ENCODE peak calls at places on chromosomes 16 and 17, in five cellular contexts. A is naive thymus-derived CD4-positive, alpha-beta T cell; Y is occipital lobe; D is foreskin fibroblast; F is AG10803. H is an unnamed sample.

GRCh38 chr16:55641430-55642056 is 14.2 kb upstream of the SLC6A2 start:
- DNase-seq in A (no peak), Y (no peak), D (no peak), F (peak; percentile 59), H (no peak)

GRCh38 chr16:75202069-75202590 is 4.8 kb downstream of the CTRB2 start:
- DNase-seq in A (no peak), Y (no peak), D (no peak), F (no peak), H (no peak)

GRCh38 chr17:80036715-80037477 is 454 bp downstream of the CCDC40 start:
- DNase-seq in A (peak; percentile 35), Y (peak; percentile 36), D (peak; percentile 42), F (no peak), H (no peak)

GRCh38 chr16:54928016-54928356 is 2.7 kb upstream of the IRX5 start:
- DNase-seq in A (no peak), Y (no peak), D (peak; percentile 75), F (no peak), H (no peak)

GRCh38 chr17:40283662-40284061 is 4.0 kb upstream of the CDC6 start:
- DNase-seq in A (no peak), Y (no peak), D (peak; percentile 91), F (peak; percentile 93), H (peak; percentile 76)

GRCh38 chr17:57349533-57350227 is 93.4 kb downstream of the MSI2 start:
- DNase-seq in A (no peak), Y (no peak), D (peak; percentile 29), F (no peak), H (no peak)

GRCh38 chr17:15655162-15655561 is 28.9 kb downstream of the TRIM16 start:
- DNase-seq in A (no peak), Y (no peak), D (peak; percentile 16), F (peak; percentile 31), H (no peak)

GRCh38 chr16:31664683-31665482 is 137.2 kb downstream of the AHSP start:
- DNase-seq in A (no peak), Y (no peak), D (no peak), F (peak; percentile 5), H (no peak)

GRCh38 chr16:23948949-23949392 is 113.2 kb downstream of the PRKCB start:
- DNase-seq in A (peak; percentile 84), Y (no peak), D (no peak), F (no peak), H (no peak)

GRCh38 chr17:73717690-73718089 is 73.4 kb upstream of the SDK2 start:
- DNase-seq in A (no peak), Y (no peak), D (no peak), F (no peak), H (no peak)

GRCh38 chr16:56539667-56540066 is 19.8 kb upstream of the BBS2 start:
- DNase-seq in A (no peak), Y (no peak), D (no peak), F (no peak), H (no peak)

GRCh38 chr17:76726231-76726765 is at the start of gene JMJD6:
- DNase-seq in A (peak; percentile 95), Y (peak; percentile 96), D (peak; percentile 99), F (peak; percentile 97), H (peak; percentile 93)

GRCh38 chr16:82605076-82605475 is 21.7 kb upstream of the CDH13 start:
- DNase-seq in A (no peak), Y (no peak), D (no peak), F (no peak), H (no peak)

GRCh38 chr17:19384723-19385391 is 2.1 kb downstream of the MFAP4 start:
- DNase-seq in A (no peak), Y (peak; percentile 80), D (peak; percentile 99), F (peak; percentile 97), H (peak; percentile 88)

GRCh38 chr17:65694601-65695000 is 133.2 kb upstream of the AXIN2 start:
- DNase-seq in A (no peak), Y (no peak), D (no peak), F (no peak), H (no peak)

GRCh38 chr16:2663553-2664521 is 18.5 kb upstream of the KCTD5 start:
- DNase-seq in A (no peak), Y (no peak), D (peak; percentile 84), F (peak; percentile 66), H (no peak)

GRCh38 chr17:48262982-48263586 is 155.5 kb downstream of the SNX11 start:
- DNase-seq in A (peak; percentile 5), Y (no peak), D (peak; percentile 20), F (peak; percentile 26), H (no peak)

GRCh38 chr17:44317545-44317944 is 7.1 kb downstream of the SLC25A39 start:
- DNase-seq in A (no peak), Y (no peak), D (no peak), F (no peak), H (no peak)

GRCh38 chr17:67377727-67378443 is 804 bp downstream of the PITPNC1 start:
- DNase-seq in A (peak; percentile 62), Y (peak; percentile 19), D (peak; percentile 65), F (peak; percentile 50), H (no peak)

GRCh38 chr16:56606071-56606687 is 2.2 kb upstream of the MT2A start:
- DNase-seq in A (no peak), Y (no peak), D (peak; percentile 91), F (no peak), H (no peak)

H was measured in GM04504.